ENCODE peak calls at places on chromosome 12, in seven cellular contexts. W is HCT116, Z is neural progenitor cell, P is nephron progenitor cell, D is AG04450, R is AG09319, H is Calu3. U is an unnamed sample.

GRCh38 chr12:107903377-107904061 is 129.0 kb downstream of the ASCL4 start:
- DNase-seq in W (no peak), Z (peak; percentile 88), P (peak; percentile 82), D (no peak), R (no peak), H (peak; percentile 67), U (no peak)

GRCh38 chr12:59834659-59835474 is 239.0 kb downstream of the SLC16A7 start:
- DNase-seq in W (peak; percentile 13), Z (peak; percentile 31), P (peak; percentile 2), D (no peak), R (peak; percentile 8), H (peak; percentile 18), U (no peak)

GRCh38 chr12:80044694-80045046 is 54.7 kb upstream of the OTOGL start:
- DNase-seq in W (peak; percentile 12), Z (no peak), P (no peak), D (peak; percentile 55), R (no peak), H (no peak), U (peak; percentile 19)

GRCh38 chr12:90574676-90575075 is 380.3 kb downstream of the CCER1 start:
- DNase-seq in W (no peak), Z (no peak), P (no peak), D (no peak), R (no peak), H (no peak), U (no peak)

GRCh38 chr12:95463019-95463418 is 10.9 kb upstream of the METAP2 start:
- DNase-seq in W (no peak), Z (no peak), P (no peak), D (no peak), R (no peak), H (no peak), U (no peak)

GRCh38 chr12:69905801-69906200 is 80.8 kb downstream of the MYRFL start:
- DNase-seq in W (no peak), Z (no peak), P (no peak), D (no peak), R (no peak), H (no peak), U (no peak)

GRCh38 chr12:96026331-96026730 is 9.1 kb downstream of the LTA4H start:
- DNase-seq in W (no peak), Z (no peak), P (no peak), D (no peak), R (no peak), H (no peak), U (no peak)

GRCh38 chr12:43029971-43030370 is 440.4 kb upstream of the PRICKLE1 start:
- DNase-seq in W (no peak), Z (no peak), P (no peak), D (no peak), R (no peak), H (no peak), U (no peak)

GRCh38 chr12:52566847-52567291 is 6.8 kb downstream of the KRT74 start:
- DNase-seq in W (no peak), Z (no peak), P (no peak), D (no peak), R (no peak), H (no peak), U (no peak)

GRCh38 chr12:95648990-95649791 is 97.9 kb upstream of the USP44 start:
- DNase-seq in W (peak; percentile 64), Z (no peak), P (no peak), D (no peak), R (no peak), H (peak; percentile 86), U (peak; percentile 85)

GRCh38 chr12:81627336-81628189 is 131.6 kb downstream of the PPFIA2 start:
- DNase-seq in W (peak; percentile 52), Z (peak; percentile 63), P (no peak), D (peak; percentile 0), R (no peak), H (peak; percentile 41), U (peak; percentile 12)

GRCh38 chr12:131123817-131124216 is 170.1 kb downstream of the ADGRD1 start:
- DNase-seq in W (no peak), Z (no peak), P (no peak), D (no peak), R (no peak), H (no peak), U (no peak)

GRCh38 chr12:107503851-107504502 is 181.6 kb upstream of the PWP1 start:
- DNase-seq in W (no peak), Z (no peak), P (no peak), D (no peak), R (no peak), H (no peak), U (no peak)

GRCh38 chr12:43131304-43131703 is 420.7 kb downstream of the ADAMTS20 start:
- DNase-seq in W (no peak), Z (peak; percentile 19), P (no peak), D (no peak), R (no peak), H (no peak), U (no peak)

GRCh38 chr12:88510841-88511240 is 69.4 kb downstream of the KITLG start:
- DNase-seq in W (no peak), Z (no peak), P (no peak), D (no peak), R (no peak), H (no peak), U (no peak)

GRCh38 chr12:82835217-82835616 is 148.5 kb downstream of the TMTC2 start:
- DNase-seq in W (peak; percentile 26), Z (no peak), P (no peak), D (no peak), R (no peak), H (no peak), U (no peak)

GRCh38 chr12:26389303-26389702 is 193.9 kb downstream of the SSPN start:
- DNase-seq in W (no peak), Z (no peak), P (no peak), D (no peak), R (no peak), H (no peak), U (no peak)

GRCh38 chr12:12693111-12693671 is 2.8 kb downstream of the GPR19 start:
- DNase-seq in W (no peak), Z (no peak), P (no peak), D (no peak), R (no peak), H (no peak), U (no peak)

GRCh38 chr12:12686925-12687324 is 9.1 kb downstream of the GPR19 start:
- DNase-seq in W (no peak), Z (no peak), P (no peak), D (no peak), R (peak; percentile 2), H (no peak), U (no peak)

GRCh38 chr12:12691549-12691948 is 4.4 kb downstream of the GPR19 start:
- DNase-seq in W (no peak), Z (no peak), P (no peak), D (no peak), R (no peak), H (no peak), U (no peak)

GRCh38 chr12:12686472-12686871 is 9.5 kb downstream of the GPR19 start:
- DNase-seq in W (no peak), Z (no peak), P (no peak), D (no peak), R (no peak), H (no peak), U (no peak)

GRCh38 chr12:12689672-12690287 is 6.2 kb downstream of the GPR19 start:
- DNase-seq in W (no peak), Z (no peak), P (no peak), D (no peak), R (no peak), H (no peak), U (no peak)
- TF ChIP-seq CTCF in W (no peak), Z (no peak), P (no peak), D (no peak), R (no peak), H (no peak), U (no peak)

GRCh38 chr12:111277570-111277969 is 91.3 kb downstream of the PHETA1 start:
- DNase-seq in W (no peak), Z (no peak), P (no peak), D (no peak), R (no peak), H (no peak), U (no peak)

GRCh38 chr12:111271674-111272418 is 97.0 kb downstream of the PHETA1 start:
- DNase-seq in W (peak; percentile 4), Z (no peak), P (no peak), D (no peak), R (no peak), H (no peak), U (no peak)

GRCh38 chr12:111275308-111275707 is 93.6 kb downstream of the PHETA1 start:
- DNase-seq in W (no peak), Z (no peak), P (no peak), D (no peak), R (no peak), H (no peak), U (no peak)

GRCh38 chr12:111276189-111276588 is 92.7 kb downstream of the PHETA1 start:
- DNase-seq in W (no peak), Z (no peak), P (no peak), D (no peak), R (no peak), H (no peak), U (no peak)

DNA sequence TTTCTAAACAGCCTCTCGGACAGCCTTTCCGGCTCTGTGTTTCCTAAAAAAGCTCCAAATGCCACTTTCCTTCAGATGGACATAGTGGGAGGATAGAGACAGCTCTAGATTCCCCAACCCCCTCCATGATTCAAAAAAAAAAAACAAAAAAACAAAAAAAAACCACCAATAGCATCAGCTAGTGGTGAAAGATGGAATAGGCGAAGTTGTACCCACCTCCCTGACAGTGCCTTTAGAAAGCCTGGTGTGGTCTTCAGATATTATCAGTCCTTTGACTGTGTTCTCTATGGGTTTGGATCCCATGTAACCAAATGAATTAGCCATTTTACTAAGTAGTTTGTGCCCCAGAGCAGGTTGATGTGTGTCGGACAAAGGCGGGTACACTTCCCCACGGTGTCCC is 94.1 kb downstream of the PHETA1 start:
- DNase-seq in W (peak; percentile 15), Z (peak; percentile 33), P (no peak), D (no peak), R (no peak), H (no peak), U (no peak)
- TF ChIP-seq CTCF in W (peak; percentile 66), Z (peak; percentile 62), P (peak; percentile 58), D (peak; percentile 39), R (peak; percentile 20), H (no peak), U (no peak)

DNA sequence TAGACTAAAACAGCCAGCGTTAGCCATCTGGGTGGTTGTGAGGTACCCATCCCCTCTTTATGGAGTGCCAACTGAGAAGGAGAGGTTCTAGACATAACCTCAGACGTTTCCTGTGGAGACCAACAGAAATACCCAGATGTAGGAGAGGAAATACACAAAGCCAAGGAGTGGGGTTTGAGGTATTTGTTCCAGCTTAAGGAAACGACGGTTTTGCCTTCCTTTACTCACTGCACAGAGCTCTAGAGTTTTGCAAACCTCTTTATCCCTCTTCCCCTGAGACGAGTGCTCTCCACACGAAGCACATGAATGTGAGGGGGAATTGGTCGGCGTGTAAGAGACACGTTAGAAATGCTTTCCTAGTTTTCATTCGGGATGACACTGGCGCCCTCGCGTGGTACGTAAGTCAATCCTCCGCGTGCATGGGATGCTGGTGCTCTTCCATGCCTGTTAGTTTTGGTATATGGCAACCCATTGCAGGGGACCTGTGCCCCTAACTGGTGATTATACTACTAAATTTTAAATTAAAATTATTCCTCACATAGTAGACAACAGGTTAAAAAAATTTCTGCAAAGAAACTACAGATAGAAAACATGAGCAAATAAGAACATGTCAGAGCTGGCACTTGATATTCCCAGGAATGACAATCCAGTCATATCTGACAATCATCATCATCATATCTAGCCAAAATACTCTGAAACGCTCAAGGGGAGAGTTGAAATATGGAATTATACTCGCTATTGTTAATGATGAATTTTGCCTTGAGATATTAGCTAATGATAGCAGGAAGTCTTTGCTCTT is 121.7 kb downstream of the PPM1H start:
- DNase-seq in W (peak; percentile 45), Z (peak; percentile 87), P (peak; percentile 65), D (peak; percentile 38), R (peak; percentile 44), H (peak; percentile 66), U (no peak)
- TF ChIP-seq CTCF in W (peak; percentile 75), Z (peak; percentile 83), P (peak; percentile 73), D (peak; percentile 84), R (peak; percentile 84), H (peak; percentile 80), U (peak; percentile 83)

GRCh38 chr12:124508323-124509096 is 58.9 kb downstream of the NCOR2 start:
- DNase-seq in W (no peak), Z (no peak), P (peak; percentile 33), D (no peak), R (no peak), H (peak; percentile 64), U (no peak)
- TF ChIP-seq CTCF in W (no peak), Z (peak; percentile 23), P (no peak), D (no peak), R (no peak), H (no peak), U (peak; percentile 1)